ENCODE peak calls at places on chromosomes 2 and 18, in eight cellular contexts. One of them, this sample, is unnamed.

GRCh38 chr2:221283896-221284295 is 288.2 kb downstream of the EPHA4 start:
- DNase-seq in HL-60: no peak
- DNase-seq in PC-3: no peak
- DNase-seq in CD8-positive, alpha-beta T cell: no peak
- DNase-seq in fibroblast of lung: peak; percentile 40
- DNase-seq in psoas muscle: no peak
- DNase-seq in GM23338: no peak
- DNase-seq in cardiac muscle cell: no peak
- DNase-seq in this sample: no peak

GRCh38 chr2:46334389-46335345 is 37.5 kb downstream of the EPAS1 start:
- DNase-seq in HL-60: no peak
- DNase-seq in CD8-positive, alpha-beta T cell: no peak
- DNase-seq in psoas muscle: no peak
- DNase-seq in PC-3: peak; percentile 64
- DNase-seq in GM23338: peak; percentile 15
- DNase-seq in fibroblast of lung: peak; percentile 94
- DNase-seq in cardiac muscle cell: peak; percentile 91
- DNase-seq in this sample: no peak

GRCh38 chr18:65788373-65788772 is 37.6 kb downstream of the CDH7 start:
- DNase-seq in PC-3: peak; percentile 63
- DNase-seq in CD8-positive, alpha-beta T cell: no peak
- DNase-seq in HL-60: no peak
- DNase-seq in cardiac muscle cell: no peak
- DNase-seq in fibroblast of lung: no peak
- DNase-seq in GM23338: no peak
- DNase-seq in psoas muscle: no peak
- DNase-seq in this sample: peak; percentile 61

GRCh38 chr18:12543697-12544096 is 114.2 kb downstream of the SPIRE1 start:
- DNase-seq in GM23338: no peak
- DNase-seq in psoas muscle: no peak
- DNase-seq in CD8-positive, alpha-beta T cell: no peak
- DNase-seq in HL-60: no peak
- DNase-seq in cardiac muscle cell: peak; percentile 12
- DNase-seq in fibroblast of lung: peak; percentile 19
- DNase-seq in PC-3: peak; percentile 85
- DNase-seq in this sample: no peak

GRCh38 chr2:100242891-100243670 is 79.2 kb downstream of the LONRF2 start:
- DNase-seq in GM23338: peak; percentile 88
- DNase-seq in psoas muscle: peak; percentile 59
- DNase-seq in fibroblast of lung: peak; percentile 62
- DNase-seq in PC-3: peak; percentile 77
- DNase-seq in HL-60: no peak
- DNase-seq in cardiac muscle cell: peak; percentile 67
- DNase-seq in CD8-positive, alpha-beta T cell: peak; percentile 41
- DNase-seq in this sample: peak; percentile 81

GRCh38 chr18:76450912-76451421 is 44.1 kb downstream of the ZNF516 start:
- DNase-seq in GM23338: peak; percentile 65
- DNase-seq in PC-3: peak; percentile 29
- DNase-seq in psoas muscle: peak; percentile 77
- DNase-seq in cardiac muscle cell: peak; percentile 75
- DNase-seq in CD8-positive, alpha-beta T cell: no peak
- DNase-seq in fibroblast of lung: peak; percentile 79
- DNase-seq in HL-60: no peak
- DNase-seq in this sample: peak; percentile 83

GRCh38 chr2:178331474-178332431 is 119.2 kb downstream of the PRKRA start:
- DNase-seq in fibroblast of lung: no peak
- DNase-seq in CD8-positive, alpha-beta T cell: no peak
- DNase-seq in GM23338: no peak
- DNase-seq in PC-3: no peak
- DNase-seq in cardiac muscle cell: no peak
- DNase-seq in psoas muscle: peak; percentile 36
- DNase-seq in HL-60: no peak
- DNase-seq in this sample: no peak

GRCh38 chr2:58533376-58533775 is 292.3 kb upstream of the FANCL start:
- DNase-seq in fibroblast of lung: no peak
- DNase-seq in GM23338: no peak
- DNase-seq in HL-60: no peak
- DNase-seq in cardiac muscle cell: no peak
- DNase-seq in psoas muscle: no peak
- DNase-seq in PC-3: peak; percentile 43
- DNase-seq in CD8-positive, alpha-beta T cell: no peak
- DNase-seq in this sample: no peak

GRCh38 chr2:66888791-66889631 is 454.1 kb downstream of the MEIS1 start:
- DNase-seq in HL-60: no peak
- DNase-seq in cardiac muscle cell: peak; percentile 98
- DNase-seq in CD8-positive, alpha-beta T cell: no peak
- DNase-seq in psoas muscle: peak; percentile 13
- DNase-seq in fibroblast of lung: peak; percentile 100
- DNase-seq in GM23338: no peak
- DNase-seq in PC-3: peak; percentile 93
- DNase-seq in this sample: no peak

DNA sequence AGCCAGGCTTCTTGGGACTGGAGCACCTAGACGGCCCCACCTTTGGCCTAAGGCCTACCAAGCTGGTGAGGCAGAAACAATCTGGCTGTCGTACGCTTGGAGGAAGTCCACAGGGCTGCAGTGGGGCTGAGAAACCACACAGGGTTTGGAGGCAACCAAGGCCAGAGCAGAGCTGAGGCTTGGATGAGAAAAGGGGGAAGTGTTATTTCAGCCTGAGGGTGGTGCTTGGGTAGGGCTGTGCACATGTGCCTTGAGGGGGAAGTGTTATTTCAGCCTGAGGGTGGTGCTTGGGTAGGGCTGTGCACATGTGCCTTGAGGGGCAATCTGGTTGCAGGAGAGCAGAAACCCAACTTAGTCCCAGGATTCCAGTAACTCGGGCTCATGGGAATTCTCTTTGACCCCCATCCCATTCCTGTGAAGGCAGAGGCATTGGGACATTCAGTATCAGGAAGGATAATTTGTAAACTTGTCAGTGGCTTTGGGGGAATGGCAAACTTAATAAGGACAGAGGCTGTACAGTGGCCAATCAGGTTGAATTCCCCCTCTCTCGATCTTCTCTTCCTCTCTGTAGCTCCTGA is 973 bp upstream of the FBXO41 start:
- DNase-seq in CD8-positive, alpha-beta T cell: no peak
- DNase-seq in psoas muscle: no peak
- DNase-seq in HL-60: peak; percentile 67
- DNase-seq in PC-3: no peak
- DNase-seq in cardiac muscle cell: no peak
- DNase-seq in GM23338: no peak
- DNase-seq in fibroblast of lung: no peak
- DNase-seq in this sample: no peak
- H3K4me3 ChIP-seq in CD8-positive, alpha-beta T cell: peak overlapping the region; percentile 81
- H3K4me3 ChIP-seq in psoas muscle: peak overlapping the region; percentile 71
- H3K4me3 ChIP-seq in HL-60: peak overlapping the region; percentile 77
- H3K4me3 ChIP-seq in PC-3: no peak overlapping the region
- H3K4me3 ChIP-seq in cardiac muscle cell: peak overlapping the region; percentile 67
- H3K4me3 ChIP-seq in GM23338: peak overlapping the region; percentile 84
- H3K4me3 ChIP-seq in fibroblast of lung: no peak overlapping the region
- H3K4me3 ChIP-seq in this sample: peak overlapping the region; percentile 80

DNA sequence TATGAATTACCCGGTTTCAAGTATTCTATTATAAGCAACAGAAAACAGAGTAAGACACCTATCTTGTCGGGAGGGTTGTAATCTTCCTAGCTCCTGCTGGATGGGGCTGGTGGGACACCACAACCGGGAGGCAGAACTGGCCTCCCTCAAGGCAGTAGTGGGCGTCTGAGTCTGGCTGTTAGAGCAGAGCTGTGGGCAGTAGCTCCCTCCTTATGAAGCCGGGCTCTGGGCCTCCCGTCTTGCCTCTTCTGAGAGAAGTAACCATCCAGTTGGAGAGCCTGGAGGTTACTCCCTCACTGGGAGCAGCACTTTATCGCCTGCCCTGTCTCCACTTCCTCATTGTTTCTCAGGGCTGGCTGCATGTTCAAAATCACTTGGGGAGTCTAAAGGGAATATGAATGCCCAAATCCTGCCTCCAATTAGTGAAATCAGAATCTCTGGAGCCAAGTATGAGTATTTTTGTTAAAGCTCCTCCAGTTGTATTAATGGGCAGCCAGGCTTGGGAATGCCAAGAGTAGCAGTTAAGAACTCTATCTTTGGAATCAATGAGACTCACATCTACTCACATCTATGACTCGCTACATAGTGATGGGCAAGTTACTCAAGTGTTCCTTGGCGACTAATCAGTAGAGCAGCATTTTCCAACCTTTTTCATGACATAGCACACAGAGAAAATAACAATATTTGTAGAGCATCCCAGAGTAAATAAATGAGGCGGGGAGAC is 27.3 kb upstream of the NRP2 start:
- DNase-seq in fibroblast of lung: peak; percentile 56
- DNase-seq in HL-60: no peak
- DNase-seq in CD8-positive, alpha-beta T cell: no peak
- DNase-seq in PC-3: peak; percentile 57
- DNase-seq in cardiac muscle cell: peak; percentile 20
- DNase-seq in psoas muscle: no peak
- DNase-seq in GM23338: no peak
- DNase-seq in this sample: no peak
- H3K27ac ChIP-seq in fibroblast of lung: no peak overlapping the region
- H3K27ac ChIP-seq in HL-60: no peak overlapping the region
- H3K27ac ChIP-seq in CD8-positive, alpha-beta T cell: no peak overlapping the region
- H3K27ac ChIP-seq in PC-3: no peak overlapping the region
- H3K27ac ChIP-seq in cardiac muscle cell: no peak overlapping the region
- H3K27ac ChIP-seq in psoas muscle: no peak overlapping the region
- H3K27ac ChIP-seq in GM23338: no peak overlapping the region
- H3K27ac ChIP-seq in this sample: no peak overlapping the region

DNA sequence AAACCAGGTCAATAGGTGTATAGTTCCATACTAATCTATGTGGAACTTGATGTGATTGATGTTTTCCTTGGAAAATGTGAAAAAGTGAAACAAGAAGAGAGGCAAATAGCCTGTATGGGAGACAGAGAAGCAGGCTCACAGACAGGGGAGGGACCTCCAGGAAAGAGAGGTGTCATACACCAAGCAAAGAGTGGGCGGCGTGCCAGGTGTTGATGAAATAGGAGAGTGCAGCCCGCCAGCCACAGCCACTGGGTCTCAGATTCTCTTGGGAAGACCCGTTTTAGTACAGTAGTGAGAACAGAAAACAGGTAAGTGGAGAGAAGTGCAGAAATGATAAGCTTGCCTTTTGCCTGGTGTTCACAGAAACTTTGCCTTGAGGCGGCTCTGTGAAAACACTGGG is 301.9 kb downstream of the ZNF407 start:
- DNase-seq in fibroblast of lung: no peak
- DNase-seq in PC-3: no peak
- DNase-seq in CD8-positive, alpha-beta T cell: no peak
- DNase-seq in GM23338: no peak
- DNase-seq in psoas muscle: peak; percentile 44
- DNase-seq in cardiac muscle cell: peak; percentile 14
- DNase-seq in HL-60: no peak
- DNase-seq in this sample: no peak
- TF ChIP-seq CTCF in fibroblast of lung: no peak
- TF ChIP-seq CTCF in PC-3: no peak
- TF ChIP-seq CTCF in CD8-positive, alpha-beta T cell: no peak
- TF ChIP-seq CTCF in GM23338: no peak
- TF ChIP-seq CTCF in psoas muscle: no peak
- TF ChIP-seq CTCF in cardiac muscle cell: no peak
- TF ChIP-seq CTCF in HL-60: no peak
- TF ChIP-seq CTCF in this sample: no peak

DNA sequence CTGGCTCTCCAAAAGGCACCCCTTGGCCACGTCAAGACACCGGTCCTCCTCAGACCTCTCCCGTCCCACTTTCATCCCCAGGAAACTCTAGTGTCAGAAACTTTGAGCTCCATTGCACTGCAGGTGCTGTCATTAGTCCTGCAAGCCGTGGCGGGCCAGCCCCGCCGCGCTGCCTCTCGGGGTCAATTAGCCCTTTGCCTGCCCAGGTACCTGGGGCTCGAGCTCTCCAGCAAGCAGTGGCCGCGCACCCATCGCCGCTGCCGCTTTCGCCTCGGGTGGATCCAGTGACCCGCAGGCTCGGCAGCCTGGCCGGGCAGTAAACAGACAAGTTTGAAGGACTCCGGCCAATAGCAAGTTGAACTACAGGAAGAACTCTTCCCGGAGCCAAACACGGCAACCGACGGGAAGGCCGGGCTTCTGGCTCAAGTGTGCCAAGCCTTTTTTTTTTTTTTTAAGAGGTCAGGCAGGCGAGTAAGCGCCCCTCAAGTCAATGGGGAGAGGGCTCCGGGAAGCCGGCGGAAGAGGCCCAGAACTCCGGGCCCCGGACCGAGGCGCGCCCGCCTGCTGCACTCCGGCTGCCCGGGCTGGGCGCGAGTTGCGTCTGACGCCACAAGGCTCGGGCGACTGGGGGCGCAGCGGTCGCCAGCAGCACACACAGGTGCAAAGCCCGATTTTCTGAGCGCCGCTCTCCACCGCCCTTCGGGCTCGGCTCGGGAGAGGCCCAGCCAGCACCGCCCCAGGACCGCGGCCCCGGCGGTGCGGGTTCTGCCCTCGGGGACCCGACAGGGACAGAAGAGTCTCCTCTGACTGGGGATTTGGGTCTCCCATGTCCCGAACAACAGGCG is 1.1 kb downstream of the ERBB4 start:
- DNase-seq in cardiac muscle cell: peak; percentile 36
- DNase-seq in HL-60: no peak
- DNase-seq in psoas muscle: peak; percentile 19
- DNase-seq in CD8-positive, alpha-beta T cell: no peak
- DNase-seq in GM23338: peak; percentile 79
- DNase-seq in PC-3: peak; percentile 12
- DNase-seq in fibroblast of lung: no peak
- DNase-seq in this sample: peak; percentile 15
- H3K4me3 ChIP-seq in cardiac muscle cell: peak overlapping the region; percentile 96
- H3K4me3 ChIP-seq in HL-60: no peak overlapping the region
- H3K4me3 ChIP-seq in psoas muscle: peak overlapping the region; percentile 91
- H3K4me3 ChIP-seq in CD8-positive, alpha-beta T cell: no peak overlapping the region
- H3K4me3 ChIP-seq in GM23338: peak overlapping the region; percentile 84
- H3K4me3 ChIP-seq in PC-3: peak overlapping the region; percentile 79
- H3K4me3 ChIP-seq in fibroblast of lung: peak overlapping the region; percentile 50
- H3K4me3 ChIP-seq in this sample: peak overlapping the region; percentile 84

This sample was measured in WERI-Rb-1.